ENCODE peak calls at places on chromosomes 1 and 21, in eight cellular contexts. V is H7, Q is mucosa of descending colon, C is SK-N-DZ, X is neural crest cell, H is SK-MEL-5, N is EL, F is NCI-H2029. W is an unnamed sample.

GRCh38 chr1:67733741-67734690 is 49.0 kb downstream of the GADD45A start:
- DNase-seq in N (no peak), C (no peak), H (no peak), Q (no peak), V (no peak), X (no peak), F (no peak), W (no peak)

GRCh38 chr1:165483412-165483811 is 38.5 kb upstream of the RXRG start:
- DNase-seq in X (no peak), Q (no peak), F (no peak), V (no peak), C (no peak), N (no peak), H (no peak), W (no peak)

GRCh38 chr1:25820247-25821111 is 725 bp downstream of the MTFR1L start:
- DNase-seq in X (no peak), C (peak), N (peak), V (peak), F (no peak), Q (peak), H (peak), W (peak)

GRCh38 chr1:221991221-221991620 is 249.3 kb upstream of the DUSP10 start:
- DNase-seq in V (no peak), C (no peak), H (no peak), X (no peak), N (peak), Q (no peak), F (no peak), W (no peak)

GRCh38 chr1:94773931-94774422 is 46.2 kb upstream of the SLC44A3 start:
- DNase-seq in C (no peak), F (no peak), N (peak), V (peak), H (no peak), X (no peak), Q (no peak), W (no peak)

GRCh38 chr1:199742547-199742946 is 285.0 kb upstream of the NR5A2 start:
- DNase-seq in C (no peak), X (no peak), Q (no peak), V (no peak), N (peak), F (no peak), H (peak), W (no peak)

GRCh38 chr1:22812993-22813790 is 102.6 kb downstream of the EPHB2 start:
- DNase-seq in F (no peak), V (no peak), H (no peak), Q (no peak), X (no peak), N (no peak), C (no peak), W (no peak)

GRCh38 chr21:28135646-28136045 is 857.0 kb downstream of the LTN1 start:
- DNase-seq in F (no peak), C (no peak), H (no peak), X (no peak), V (no peak), N (no peak), Q (no peak), W (no peak)

GRCh38 chr1:209080170-209080781 is 503.2 kb upstream of the CAMK1G start:
- DNase-seq in V (no peak), Q (no peak), H (peak), X (no peak), C (no peak), N (peak), F (no peak), W (no peak)

W was measured in immature natural killer cell.